ENCODE peak calls at places on chromosomes 5 and 9, in four cellular contexts. One of them, this sample, is unnamed.

GRCh38 chr5:151004499-151004898 is 15.9 kb upstream of the GPX3 start:
- DNase-seq in PC-9: no peak
- DNase-seq in H7: no peak
- DNase-seq in WERI-Rb-1: no peak
- DNase-seq in this sample: no peak

GRCh38 chr9:20551236-20551635 is 71.1 kb downstream of the MLLT3 start:
- DNase-seq in PC-9: peak
- DNase-seq in H7: no peak
- DNase-seq in WERI-Rb-1: no peak
- DNase-seq in this sample: no peak

GRCh38 chr5:131366428-131366827 is 102.6 kb downstream of the CDC42SE2 start:
- DNase-seq in PC-9: no peak
- DNase-seq in H7: no peak
- DNase-seq in WERI-Rb-1: no peak
- DNase-seq in this sample: no peak

GRCh38 chr9:38046669-38047300 is 22.2 kb downstream of the SHB start:
- DNase-seq in PC-9: peak
- DNase-seq in H7: peak
- DNase-seq in WERI-Rb-1: no peak
- DNase-seq in this sample: peak

GRCh38 chr9:129170229-129170628 is 7.8 kb downstream of the IER5L start:
- DNase-seq in PC-9: peak
- DNase-seq in H7: no peak
- DNase-seq in WERI-Rb-1: no peak
- DNase-seq in this sample: no peak

GRCh38 chr9:135887585-135888050 is 19.7 kb downstream of the CAMSAP1 start:
- DNase-seq in PC-9: no peak
- DNase-seq in H7: peak
- DNase-seq in WERI-Rb-1: peak
- DNase-seq in this sample: no peak

GRCh38 chr5:139668064-139668880 is 20.1 kb downstream of the CXXC5 start:
- DNase-seq in PC-9: no peak
- DNase-seq in H7: peak
- DNase-seq in WERI-Rb-1: no peak
- DNase-seq in this sample: no peak

GRCh38 chr5:69450116-69450515 is 35.2 kb downstream of the MARVELD2 start:
- DNase-seq in PC-9: peak
- DNase-seq in H7: no peak
- DNase-seq in WERI-Rb-1: no peak
- DNase-seq in this sample: peak

GRCh38 chr9:132486706-132487350 is 76.8 kb downstream of the CFAP77 start:
- DNase-seq in PC-9: no peak
- DNase-seq in H7: peak
- DNase-seq in WERI-Rb-1: peak
- DNase-seq in this sample: no peak

GRCh38 chr5:122313001-122313402 is 965 bp downstream of the SNCAIP start:
- DNase-seq in PC-9: no peak
- DNase-seq in H7: peak
- DNase-seq in WERI-Rb-1: no peak
- DNase-seq in this sample: no peak

GRCh38 chr5:55027589-55027988 is 3.5 kb downstream of the GZMK start:
- DNase-seq in PC-9: no peak
- DNase-seq in H7: no peak
- DNase-seq in WERI-Rb-1: no peak
- DNase-seq in this sample: no peak

GRCh38 chr5:83718195-83718825 is 2.3 kb downstream of the HAPLN1 start:
- DNase-seq in PC-9: peak
- DNase-seq in H7: peak
- DNase-seq in WERI-Rb-1: peak
- DNase-seq in this sample: no peak

GRCh38 chr5:172548311-172548731 is 92.7 kb upstream of the NEURL1B start:
- DNase-seq in PC-9: no peak
- DNase-seq in H7: no peak
- DNase-seq in WERI-Rb-1: no peak
- DNase-seq in this sample: no peak

GRCh38 chr9:114902773-114903589 is 27.4 kb downstream of the TNFSF8 start:
- DNase-seq in PC-9: no peak
- DNase-seq in H7: no peak
- DNase-seq in WERI-Rb-1: no peak
- DNase-seq in this sample: no peak

GRCh38 chr9:93256878-93257807 is 73.2 kb downstream of the WNK2 start:
- DNase-seq in PC-9: no peak
- DNase-seq in H7: peak
- DNase-seq in WERI-Rb-1: no peak
- DNase-seq in this sample: no peak

GRCh38 chr5:172843825-172844576 is 9.9 kb downstream of the ERGIC1 start:
- DNase-seq in PC-9: no peak
- DNase-seq in H7: peak
- DNase-seq in WERI-Rb-1: no peak
- DNase-seq in this sample: no peak

GRCh38 chr9:111601237-111602018 is 2.0 kb upstream of the PTGR1 start:
- DNase-seq in PC-9: peak
- DNase-seq in H7: no peak
- DNase-seq in WERI-Rb-1: no peak
- DNase-seq in this sample: no peak

GRCh38 chr9:122084276-122084675 is 8.8 kb downstream of the TTLL11 start:
- DNase-seq in PC-9: peak
- DNase-seq in H7: no peak
- DNase-seq in WERI-Rb-1: no peak
- DNase-seq in this sample: no peak

GRCh38 chr5:63963080-63963735 is 963 bp upstream of the HTR1A start:
- DNase-seq in PC-9: peak
- DNase-seq in H7: peak
- DNase-seq in WERI-Rb-1: peak
- DNase-seq in this sample: peak